ENCODE peak calls at places on chromosome 17, in six cellular contexts. One of them, this sample, is unnamed.

GRCh38 chr17:38322156-38322779 is 21.5 kb downstream of the GPR179 start:
- DNase-seq in GM12878: no peak
- DNase-seq in K562: peak; percentile 83
- DNase-seq in HepG2: peak; percentile 48
- DNase-seq in H1: no peak
- DNase-seq in GM12891: peak; percentile 68
- DNase-seq in this sample: peak; percentile 59

GRCh38 chr17:58245428-58246103 is 7.2 kb downstream of the LPO start:
- DNase-seq in GM12878: no peak
- DNase-seq in K562: no peak
- DNase-seq in HepG2: peak; percentile 20
- DNase-seq in H1: no peak
- DNase-seq in GM12891: no peak
- DNase-seq in this sample: no peak

GRCh38 chr17:6326483-6326882 is 108.4 kb downstream of the AIPL1 start:
- DNase-seq in GM12878: no peak
- DNase-seq in K562: no peak
- DNase-seq in HepG2: no peak
- DNase-seq in H1: no peak
- DNase-seq in GM12891: no peak
- DNase-seq in this sample: no peak

GRCh38 chr17:74339537-74340195 is 13.6 kb downstream of the KIF19 start:
- DNase-seq in GM12878: no peak
- DNase-seq in K562: no peak
- DNase-seq in HepG2: no peak
- DNase-seq in H1: no peak
- DNase-seq in GM12891: no peak
- DNase-seq in this sample: no peak

GRCh38 chr17:76404976-76405563 is 20.7 kb downstream of the SPHK1 start:
- DNase-seq in GM12878: no peak
- DNase-seq in K562: peak; percentile 5
- DNase-seq in HepG2: no peak
- DNase-seq in H1: no peak
- DNase-seq in GM12891: no peak
- DNase-seq in this sample: no peak

GRCh38 chr17:48439875-48440505 is 10.0 kb upstream of the SKAP1 start:
- DNase-seq in GM12878: no peak
- DNase-seq in K562: peak; percentile 56
- DNase-seq in HepG2: no peak
- DNase-seq in H1: no peak
- DNase-seq in GM12891: no peak
- DNase-seq in this sample: no peak

GRCh38 chr17:73198201-73198929 is 5.5 kb downstream of the COG1 start:
- DNase-seq in GM12878: no peak
- DNase-seq in K562: no peak
- DNase-seq in HepG2: no peak
- DNase-seq in H1: no peak
- DNase-seq in GM12891: no peak
- DNase-seq in this sample: no peak

GRCh38 chr17:5592382-5592781 is 8.1 kb upstream of the NLRP1 start:
- DNase-seq in GM12878: no peak
- DNase-seq in K562: no peak
- DNase-seq in HepG2: peak; percentile 33
- DNase-seq in H1: no peak
- DNase-seq in GM12891: no peak
- DNase-seq in this sample: no peak

GRCh38 chr17:49635121-49635520 is 42.8 kb downstream of the SPOP start:
- DNase-seq in GM12878: no peak
- DNase-seq in K562: no peak
- DNase-seq in HepG2: no peak
- DNase-seq in H1: no peak
- DNase-seq in GM12891: no peak
- DNase-seq in this sample: no peak

GRCh38 chr17:46063239-46063638 is 64.2 kb downstream of the STH start:
- DNase-seq in GM12878: no peak
- DNase-seq in K562: no peak
- DNase-seq in HepG2: no peak
- DNase-seq in H1: no peak
- DNase-seq in GM12891: no peak
- DNase-seq in this sample: no peak

GRCh38 chr17:61425682-61426481 is 26.2 kb downstream of the TBX2 start:
- DNase-seq in GM12878: no peak
- DNase-seq in K562: no peak
- DNase-seq in HepG2: peak; percentile 85
- DNase-seq in H1: no peak
- DNase-seq in GM12891: no peak
- DNase-seq in this sample: no peak

GRCh38 chr17:52986056-52986662 is 827.6 kb upstream of the CA10 start:
- DNase-seq in GM12878: no peak
- DNase-seq in K562: no peak
- DNase-seq in HepG2: no peak
- DNase-seq in H1: no peak
- DNase-seq in GM12891: no peak
- DNase-seq in this sample: no peak

GRCh38 chr17:55390364-55390977 is 31.2 kb downstream of the MMD start:
- DNase-seq in GM12878: no peak
- DNase-seq in K562: no peak
- DNase-seq in HepG2: no peak
- DNase-seq in H1: no peak
- DNase-seq in GM12891: no peak
- DNase-seq in this sample: no peak

GRCh38 chr17:58032691-58033415 is 25.8 kb upstream of the SRSF1 start:
- DNase-seq in GM12878: no peak
- DNase-seq in K562: no peak
- DNase-seq in HepG2: no peak
- DNase-seq in H1: peak; percentile 27
- DNase-seq in GM12891: no peak
- DNase-seq in this sample: no peak

GRCh38 chr17:13337864-13338371 is 263.8 kb downstream of the HS3ST3A1 start:
- DNase-seq in GM12878: no peak
- DNase-seq in K562: peak; percentile 46
- DNase-seq in HepG2: peak; percentile 42
- DNase-seq in H1: no peak
- DNase-seq in GM12891: peak; percentile 7
- DNase-seq in this sample: no peak

GRCh38 chr17:43401293-43401692 is 2.5 kb downstream of the ARL4D start:
- DNase-seq in GM12878: no peak
- DNase-seq in K562: no peak
- DNase-seq in HepG2: no peak
- DNase-seq in H1: no peak
- DNase-seq in GM12891: no peak
- DNase-seq in this sample: no peak

GRCh38 chr17:83186751-83187421 is 107.5 kb downstream of the METRNL start:
- DNase-seq in GM12878: no peak
- DNase-seq in K562: no peak
- DNase-seq in HepG2: no peak
- DNase-seq in H1: no peak
- DNase-seq in GM12891: no peak
- DNase-seq in this sample: no peak

GRCh38 chr17:40588557-40588956 is 23.3 kb upstream of the CCR7 start:
- DNase-seq in GM12878: no peak
- DNase-seq in K562: no peak
- DNase-seq in HepG2: no peak
- DNase-seq in H1: no peak
- DNase-seq in GM12891: no peak
- DNase-seq in this sample: no peak

GRCh38 chr17:15255713-15256454 is 9.2 kb downstream of the PMP22 start:
- DNase-seq in GM12878: no peak
- DNase-seq in K562: no peak
- DNase-seq in HepG2: no peak
- DNase-seq in H1: no peak
- DNase-seq in GM12891: no peak
- DNase-seq in this sample: no peak

GRCh38 chr17:37743875-37744632 is 805 bp downstream of the HNF1B start:
- DNase-seq in GM12878: no peak
- DNase-seq in K562: no peak
- DNase-seq in HepG2: peak; percentile 61
- DNase-seq in H1: no peak
- DNase-seq in GM12891: no peak
- DNase-seq in this sample: no peak

DNA sequence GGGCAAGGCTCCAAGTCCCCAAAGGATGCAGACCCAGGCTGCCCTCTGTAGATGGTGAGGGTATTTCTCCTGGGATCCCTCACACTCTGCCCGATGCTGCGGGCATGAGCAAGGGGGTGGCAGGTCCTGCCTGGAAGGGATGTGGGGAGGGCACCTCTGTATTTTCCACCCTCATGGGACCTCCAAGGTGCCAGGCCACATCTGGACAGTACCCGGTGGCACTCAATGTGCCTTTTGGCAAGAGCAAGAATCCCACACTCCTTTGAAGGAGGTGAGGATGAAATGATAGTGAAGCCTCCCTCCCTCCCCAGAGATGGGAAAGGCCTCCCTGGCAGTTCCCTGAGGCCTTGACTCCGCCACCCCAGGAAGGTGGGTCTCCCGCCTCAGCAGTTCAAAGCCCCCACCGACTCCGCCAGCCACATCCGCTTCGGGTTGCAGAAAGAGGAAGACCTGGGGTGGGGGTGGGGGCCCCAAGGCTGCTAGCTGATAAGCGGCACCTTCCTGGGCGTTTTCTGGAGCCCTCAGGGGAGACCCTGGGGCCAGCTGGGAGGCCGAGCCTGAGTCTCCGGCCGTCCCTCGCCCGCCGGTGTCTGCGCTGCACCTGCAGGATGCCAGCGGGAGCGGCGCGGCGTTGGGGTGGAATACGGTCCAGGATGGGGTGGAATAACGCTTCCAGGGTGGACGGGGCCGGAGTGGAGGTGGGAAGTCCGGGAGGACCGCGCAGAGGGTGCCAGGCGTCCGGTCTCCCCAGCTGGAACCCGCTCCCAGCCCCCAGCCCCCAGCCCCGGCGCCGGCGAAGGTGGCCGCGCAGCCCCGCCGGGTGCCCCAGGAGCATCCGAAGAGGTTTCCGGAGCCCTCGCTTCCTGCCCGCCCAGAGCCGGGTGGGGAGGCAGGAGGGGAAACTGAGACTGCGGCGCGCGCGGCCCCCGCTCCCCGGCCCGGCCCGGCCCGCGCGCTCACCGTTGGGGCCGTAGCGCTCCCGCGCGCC is 729 bp downstream of the ATP2A3 start:
- DNase-seq in GM12878: no peak
- DNase-seq in K562: peak; percentile 58
- DNase-seq in HepG2: no peak
- DNase-seq in H1: no peak
- DNase-seq in GM12891: peak; percentile 61
- DNase-seq in this sample: peak; percentile 61
- TF ChIP-seq POLR2A in GM12878: peak; percentile 54
- TF ChIP-seq POLR2A in K562: peak; percentile 36
- TF ChIP-seq POLR2A in HepG2: no peak
- TF ChIP-seq POLR2A in H1: no peak
- TF ChIP-seq POLR2A in GM12891: no peak
- TF ChIP-seq POLR2A in this sample: peak; percentile 10

GRCh38 chr17:1582374-1582773 is 19.8 kb upstream of the PITPNA start:
- DNase-seq in GM12878: no peak
- DNase-seq in K562: no peak
- DNase-seq in HepG2: no peak
- DNase-seq in H1: no peak
- DNase-seq in GM12891: no peak
- DNase-seq in this sample: no peak

GRCh38 chr17:1583569-1583968 is 21.0 kb upstream of the PITPNA start:
- DNase-seq in GM12878: no peak
- DNase-seq in K562: no peak
- DNase-seq in HepG2: no peak
- DNase-seq in H1: no peak
- DNase-seq in GM12891: no peak
- DNase-seq in this sample: no peak

GRCh38 chr17:1577657-1578428 is 15.3 kb upstream of the PITPNA start:
- DNase-seq in GM12878: no peak
- DNase-seq in K562: no peak
- DNase-seq in HepG2: no peak
- DNase-seq in H1: no peak
- DNase-seq in GM12891: peak; percentile 56
- DNase-seq in this sample: no peak

GRCh38 chr17:1584167-1584566 is 21.6 kb upstream of the PITPNA start:
- DNase-seq in GM12878: no peak
- DNase-seq in K562: no peak
- DNase-seq in HepG2: no peak
- DNase-seq in H1: no peak
- DNase-seq in GM12891: no peak
- DNase-seq in this sample: no peak

GRCh38 chr17:1580979-1581676 is 18.5 kb upstream of the PITPNA start:
- DNase-seq in GM12878: no peak
- DNase-seq in K562: no peak
- DNase-seq in HepG2: no peak
- DNase-seq in H1: no peak
- DNase-seq in GM12891: no peak
- DNase-seq in this sample: no peak
- TF ChIP-seq POLR2AphosphoS5 in GM12878: no peak
- TF ChIP-seq POLR2AphosphoS5 in K562: no peak
- TF ChIP-seq POLR2AphosphoS5 in HepG2: no peak
- TF ChIP-seq POLR2AphosphoS5 in H1: no peak
- TF ChIP-seq POLR2AphosphoS5 in GM12891: no peak
- TF ChIP-seq POLR2AphosphoS5 in this sample: no peak

GRCh38 chr17:80927791-80928216 is 63.8 kb upstream of the CHMP6 start:
- DNase-seq in GM12878: no peak
- DNase-seq in K562: no peak
- DNase-seq in HepG2: no peak
- DNase-seq in H1: no peak
- DNase-seq in GM12891: no peak
- DNase-seq in this sample: no peak
- TF ChIP-seq TAF1 in GM12878: no peak
- TF ChIP-seq TAF1 in K562: no peak
- TF ChIP-seq TAF1 in HepG2: no peak
- TF ChIP-seq TAF1 in H1: no peak
- TF ChIP-seq TAF1 in GM12891: no peak
- TF ChIP-seq TAF1 in this sample: no peak

GRCh38 chr17:34843682-34844081 is 117.6 kb downstream of the CCT6B start:
- DNase-seq in GM12878: no peak
- DNase-seq in K562: no peak
- DNase-seq in HepG2: no peak
- DNase-seq in H1: no peak
- DNase-seq in GM12891: no peak
- DNase-seq in this sample: no peak

GRCh38 chr17:34850964-34851363 is 110.3 kb downstream of the CCT6B start:
- DNase-seq in GM12878: no peak
- DNase-seq in K562: no peak
- DNase-seq in HepG2: no peak
- DNase-seq in H1: no peak
- DNase-seq in GM12891: no peak
- DNase-seq in this sample: no peak

GRCh38 chr17:34850023-34850422 is 111.2 kb downstream of the CCT6B start:
- DNase-seq in GM12878: no peak
- DNase-seq in K562: no peak
- DNase-seq in HepG2: no peak
- DNase-seq in H1: no peak
- DNase-seq in GM12891: no peak
- DNase-seq in this sample: no peak

GRCh38 chr17:34852141-34852540 is 109.1 kb downstream of the CCT6B start:
- DNase-seq in GM12878: no peak
- DNase-seq in K562: no peak
- DNase-seq in HepG2: no peak
- DNase-seq in H1: no peak
- DNase-seq in GM12891: no peak
- DNase-seq in this sample: no peak

DNA sequence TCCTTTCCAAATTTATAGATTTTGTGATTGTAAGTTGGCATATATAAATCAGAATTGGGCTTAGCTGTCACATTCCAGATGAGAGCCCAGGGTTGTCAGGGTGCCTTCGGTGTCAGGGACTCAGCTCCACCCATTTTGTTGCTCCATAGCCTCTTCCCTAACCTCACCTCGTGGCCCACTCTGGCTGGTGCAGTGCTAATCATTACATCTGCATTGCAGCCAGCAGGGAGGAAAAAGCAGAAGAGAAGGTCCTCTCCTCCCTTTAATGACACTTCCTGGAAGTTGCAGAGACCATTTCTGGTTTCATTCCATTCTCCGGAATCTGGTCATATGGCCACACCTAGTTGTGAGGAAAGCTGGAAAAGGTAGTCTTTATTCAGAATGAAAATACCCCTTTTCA is 113.3 kb downstream of the CCT6B start:
- DNase-seq in GM12878: no peak
- DNase-seq in K562: no peak
- DNase-seq in HepG2: no peak
- DNase-seq in H1: no peak
- DNase-seq in GM12891: no peak
- DNase-seq in this sample: no peak
- TF ChIP-seq POLR2A in GM12878: no peak
- TF ChIP-seq POLR2A in K562: no peak
- TF ChIP-seq POLR2A in HepG2: no peak
- TF ChIP-seq POLR2A in H1: no peak
- TF ChIP-seq POLR2A in GM12891: no peak
- TF ChIP-seq POLR2A in this sample: no peak